ENCODE peak calls at places on chromosome 1, in four cellular contexts. S is NCI-H345, Y is ovary, O is HFFc6. P is an unnamed sample.
A peak's percentile ranks its signal among the peaks of the same experiment; 100 is the strongest.

GRCh38 chr1:28926629-28927441 is 12.5 kb downstream of the EPB41 start:
- DNase-seq in O (no peak), S (peak; percentile 65), Y (no peak), P (no peak)

GRCh38 chr1:44119525-44119924 is 904 bp downstream of the KLF17 start:
- DNase-seq in S (no peak), O (no peak), Y (no peak), P (no peak)

GRCh38 chr1:60589916-60590315 is 492.4 kb upstream of the NFIA start:
- DNase-seq in S (no peak), O (no peak), Y (no peak), P (no peak)

GRCh38 chr1:224507771-224508523 is 73.3 kb upstream of the WDR26 start:
- DNase-seq in S (no peak), Y (no peak), O (peak; percentile 24), P (no peak)

GRCh38 chr1:226625326-226625725 is 76.8 kb downstream of the STUM start:
- DNase-seq in O (no peak), S (no peak), Y (no peak), P (no peak)

GRCh38 chr1:180168786-180169640 is 14.3 kb downstream of the QSOX1 start:
- DNase-seq in O (no peak), Y (no peak), S (peak; percentile 59), P (peak; percentile 32)

GRCh38 chr1:221837886-221838285 is 96.0 kb upstream of the DUSP10 start:
- DNase-seq in O (no peak), Y (no peak), S (no peak), P (no peak)

GRCh38 chr1:56709269-56709880 is 64.3 kb downstream of the PRKAA2 start:
- DNase-seq in S (peak; percentile 62), Y (no peak), O (peak; percentile 35), P (peak; percentile 24)

GRCh38 chr1:196317535-196318522 is 290.4 kb downstream of the KCNT2 start:
- DNase-seq in O (peak; percentile 43), S (peak; percentile 63), Y (peak; percentile 35), P (peak; percentile 16)

P was measured in retina.